ENCODE peak calls at places on chromosomes 16 and 17, in four cellular contexts. Y is GM12878, E is SK-N-SH, R is HepG2. N is an unnamed sample.

GRCh38 chr16:79862601-79863000 is 262.1 kb upstream of the MAF start:
- DNase-seq in Y (no peak), E (no peak), R (no peak), N (no peak)

GRCh38 chr17:26809033-26809432 is 484.9 kb upstream of the WSB1 start:
- DNase-seq in Y (peak), E (no peak), R (no peak), N (no peak)

GRCh38 chr17:59754547-59754946 is 47.1 kb downstream of the VMP1 start:
- DNase-seq in Y (no peak), E (no peak), R (peak), N (peak)

GRCh38 chr17:9928601-9929341 is 23.7 kb upstream of the RCVRN start:
- DNase-seq in Y (no peak), E (peak), R (peak), N (peak)

GRCh38 chr16:63928421-63928820 is 1193.4 kb downstream of the CDH11 start:
- DNase-seq in Y (no peak), E (no peak), R (no peak), N (no peak)

GRCh38 chr16:57178793-57179212 is 7.0 kb downstream of the PSME3IP1 start:
- DNase-seq in Y (no peak), E (no peak), R (peak), N (no peak)

GRCh38 chr17:4465786-4466185 is 32.0 kb downstream of the SPNS3 start:
- DNase-seq in Y (no peak), E (no peak), R (no peak), N (no peak)

GRCh38 chr17:10984163-10984562 is 146.3 kb upstream of the PIRT start:
- DNase-seq in Y (no peak), E (no peak), R (no peak), N (no peak)

GRCh38 chr16:5479925-5480324 is 382.3 kb upstream of the EEF2KMT start:
- DNase-seq in Y (no peak), E (no peak), R (no peak), N (no peak)

GRCh38 chr17:75407655-75408352 is 2.3 kb upstream of the GRB2 start:
- DNase-seq in Y (no peak), E (no peak), R (no peak), N (no peak)

GRCh38 chr17:34570491-34570890 is 8.9 kb upstream of the TMEM132E start:
- DNase-seq in Y (no peak), E (no peak), R (no peak), N (no peak)

GRCh38 chr17:21036361-21036881 is 6.4 kb downstream of the USP22 start:
- DNase-seq in Y (no peak), E (no peak), R (no peak), N (no peak)

GRCh38 chr17:62995377-62995885 is 29.4 kb downstream of the TANC2 start:
- DNase-seq in Y (no peak), E (peak), R (peak), N (peak)

GRCh38 chr17:31778538-31778937 is 80.5 kb downstream of the COPRS start:
- DNase-seq in Y (no peak), E (no peak), R (no peak), N (no peak)

GRCh38 chr17:55661963-55662834 is 60.5 kb downstream of the TMEM100 start:
- DNase-seq in Y (no peak), E (no peak), R (no peak), N (no peak)

GRCh38 chr16:74499114-74499513 is 77.8 kb upstream of the CLEC18B start:
- DNase-seq in Y (no peak), E (no peak), R (no peak), N (no peak)

GRCh38 chr17:68061512-68062313 is 26.2 kb downstream of the KPNA2 start:
- DNase-seq in Y (no peak), E (no peak), R (peak), N (no peak)

GRCh38 chr16:17368951-17369350 is 101.8 kb downstream of the XYLT1 start:
- DNase-seq in Y (no peak), E (no peak), R (no peak), N (no peak)

GRCh38 chr17:46832945-46833839 is 14.7 kb upstream of the WNT3 start:
- DNase-seq in Y (no peak), E (no peak), R (peak), N (no peak)

GRCh38 chr17:49516190-49516589 is 21.1 kb downstream of the NGFR start:
- DNase-seq in Y (no peak), E (peak), R (no peak), N (no peak)

GRCh38 chr17:61805399-61805798 is 57.9 kb downstream of the BRIP1 start:
- DNase-seq in Y (no peak), E (no peak), R (no peak), N (no peak)

GRCh38 chr16:47571711-47572110 is 110.6 kb downstream of the PHKB start:
- DNase-seq in Y (no peak), E (no peak), R (no peak), N (no peak)

GRCh38 chr17:43461185-43461584 is 22.6 kb upstream of the DHX8 start:
- DNase-seq in Y (no peak), E (no peak), R (no peak), N (no peak)

GRCh38 chr16:57192720-57193486 is 6.8 kb downstream of the RSPRY1 start:
- DNase-seq in Y (no peak), E (no peak), R (peak), N (no peak)

GRCh38 chr16:68985268-68985667 is 120.2 kb upstream of the HAS3 start:
- DNase-seq in Y (no peak), E (no peak), R (no peak), N (no peak)

GRCh38 chr16:89049484-89050118 is 44.1 kb upstream of the ACSF3 start:
- DNase-seq in Y (no peak), E (peak), R (no peak), N (no peak)

GRCh38 chr16:76946879-76947278 is 244.1 kb upstream of the MON1B start:
- DNase-seq in Y (no peak), E (peak), R (peak), N (peak)

GRCh38 chr16:17470871-17471744 is at the start of gene XYLT1:
- DNase-seq in Y (no peak), E (peak), R (no peak), N (no peak)

GRCh38 chr17:41959336-41960095 is 7.1 kb upstream of the CNP start:
- DNase-seq in Y (no peak), E (peak), R (peak), N (peak)

GRCh38 chr17:75652934-75653549 is 13.9 kb downstream of the RECQL5 start:
- DNase-seq in Y (no peak), E (peak), R (peak), N (peak)

GRCh38 chr16:47316686-47317085 is 144.2 kb downstream of the ITFG1 start:
- DNase-seq in Y (no peak), E (no peak), R (no peak), N (no peak)

GRCh38 chr17:2841606-2842005 is 45.4 kb downstream of the RAP1GAP2 start:
- DNase-seq in Y (no peak), E (no peak), R (no peak), N (no peak)

GRCh38 chr17:2842464-2842863 is 46.2 kb downstream of the RAP1GAP2 start:
- DNase-seq in Y (no peak), E (no peak), R (no peak), N (no peak)

GRCh38 chr17:2835791-2836190 is 39.6 kb downstream of the RAP1GAP2 start:
- DNase-seq in Y (no peak), E (no peak), R (no peak), N (no peak)

DNA sequence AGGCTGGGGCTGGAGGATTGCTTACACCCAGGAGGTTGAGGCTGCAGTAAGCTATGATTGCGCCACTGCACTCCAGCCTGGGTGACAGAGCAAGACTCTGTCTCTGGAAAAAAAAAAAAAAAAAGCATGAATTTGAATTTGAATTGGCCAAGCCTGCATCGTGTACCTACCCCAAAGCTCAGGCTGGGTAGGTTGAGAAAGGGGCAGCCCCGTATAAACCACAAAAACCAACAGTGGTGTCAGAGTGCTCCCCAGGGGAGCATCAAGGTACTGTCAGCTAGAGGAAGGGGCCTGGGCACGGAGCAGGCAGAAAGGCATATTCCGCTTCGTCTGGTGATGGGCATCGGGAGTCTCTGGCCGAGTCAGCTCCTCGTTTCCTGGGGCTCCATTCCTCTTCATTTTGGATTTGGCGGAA is 40.9 kb downstream of the RAP1GAP2 start:
- DNase-seq in Y (no peak), E (no peak), R (no peak), N (no peak)
- TF ChIP-seq PBX3 in Y (no peak), E (no peak), R (no peak), N (no peak)

GRCh38 chr16:66176111-66176510 is 190.4 kb upstream of the CDH5 start:
- DNase-seq in Y (no peak), E (no peak), R (no peak), N (no peak)

GRCh38 chr16:66175058-66175457 is 191.4 kb upstream of the CDH5 start:
- DNase-seq in Y (no peak), E (no peak), R (no peak), N (no peak)

GRCh38 chr16:66171578-66171977 is 194.9 kb upstream of the CDH5 start:
- DNase-seq in Y (no peak), E (no peak), R (no peak), N (no peak)

GRCh38 chr16:66176731-66177130 is 189.8 kb upstream of the CDH5 start:
- DNase-seq in Y (no peak), E (no peak), R (no peak), N (no peak)

GRCh38 chr16:66175580-66175979 is 190.9 kb upstream of the CDH5 start:
- DNase-seq in Y (no peak), E (no peak), R (no peak), N (no peak)
- TF ChIP-seq PBX3 in Y (no peak), E (no peak), R (no peak), N (no peak)

GRCh38 chr16:3220839-3221238 is 14.1 kb downstream of the ZNF200 start:
- DNase-seq in Y (no peak), E (no peak), R (peak), N (no peak)
- TF ChIP-seq PBX3 in Y (no peak), E (no peak), R (no peak), N (no peak)

GRCh38 chr16:67562918-67563707 is 787 bp downstream of the CTCF start:
- DNase-seq in Y (no peak), E (peak), R (peak), N (peak)
- TF ChIP-seq PBX3 in Y (no peak), E (no peak), R (no peak), N (no peak)

GRCh38 chr17:8418471-8418870 is 17.2 kb upstream of the NDEL1 start:
- DNase-seq in Y (no peak), E (no peak), R (no peak), N (no peak)

GRCh38 chr17:8421571-8421970 is 14.1 kb upstream of the NDEL1 start:
- DNase-seq in Y (no peak), E (no peak), R (no peak), N (no peak)

GRCh38 chr17:8417806-8418205 is 17.9 kb upstream of the NDEL1 start:
- DNase-seq in Y (no peak), E (no peak), R (peak), N (no peak)

GRCh38 chr17:8419305-8419704 is 16.4 kb upstream of the NDEL1 start:
- DNase-seq in Y (no peak), E (no peak), R (no peak), N (no peak)

GRCh38 chr17:8420041-8420934 is 15.4 kb upstream of the NDEL1 start:
- DNase-seq in Y (no peak), E (peak), R (peak), N (no peak)
- TF ChIP-seq PBX3 in Y (no peak), E (no peak), R (no peak), N (no peak)

GRCh38 chr16:19517424-19518089 is 4.3 kb downstream of the GDE1 start:
- DNase-seq in Y (no peak), E (no peak), R (no peak), N (peak)
- TF ChIP-seq PBX3 in Y (no peak), E (no peak), R (no peak), N (no peak)

GRCh38 chr17:76716834-76717205 is 6.1 kb upstream of the MXRA7 start:
- DNase-seq in Y (no peak), E (no peak), R (no peak), N (no peak)

GRCh38 chr17:76715462-76715830 is 4.7 kb upstream of the MXRA7 start:
- DNase-seq in Y (no peak), E (no peak), R (no peak), N (no peak)

GRCh38 chr17:76714336-76714735 is 3.6 kb upstream of the MXRA7 start:
- DNase-seq in Y (no peak), E (no peak), R (no peak), N (no peak)

GRCh38 chr17:76714822-76715461 is 4.2 kb upstream of the MXRA7 start:
- DNase-seq in Y (no peak), E (peak), R (no peak), N (peak)

GRCh38 chr17:76716146-76716833 is 5.5 kb upstream of the MXRA7 start:
- DNase-seq in Y (no peak), E (no peak), R (no peak), N (no peak)
- TF ChIP-seq PBX3 in Y (no peak), E (peak), R (no peak), N (no peak)

N was measured in A549.